ENCODE peak calls at places on chromosomes 12 and 14, in four cellular contexts. B is ascending aorta, E is AG04450, A is H9. P is an unnamed sample.

GRCh38 chr12:26832817-26833691 is at the start of gene ITPR2:
- DNase-seq in E (no peak), A (peak; percentile 97), B (peak; percentile 88), P (peak; percentile 43)

GRCh38 chr12:46459881-46460545 is 87.4 kb upstream of the SLC38A2 start:
- DNase-seq in B (no peak), E (no peak), A (no peak), P (no peak)

GRCh38 chr14:33505963-33506329 is 444.9 kb downstream of the EGLN3 start:
- DNase-seq in B (no peak), A (no peak), E (no peak), P (no peak)

GRCh38 chr12:85587158-85587557 is 249.1 kb downstream of the RASSF9 start:
- DNase-seq in B (no peak), A (no peak), E (no peak), P (no peak)

GRCh38 chr14:50085570-50086315 is 30.6 kb downstream of the VCPKMT start:
- DNase-seq in A (no peak), B (no peak), E (no peak), P (no peak)

GRCh38 chr12:15184484-15184883 is 36.7 kb downstream of the RERG start:
- DNase-seq in E (no peak), B (no peak), A (no peak), P (no peak)

GRCh38 chr12:108582981-108583770 is 14.7 kb downstream of the TMEM119 start:
- DNase-seq in B (no peak), A (no peak), E (no peak), P (no peak)

GRCh38 chr14:35374273-35374681 is 30.3 kb downstream of the NFKBIA start:
- DNase-seq in B (no peak), A (no peak), E (peak; percentile 88), P (peak; percentile 76)

GRCh38 chr14:97385727-97386126 is 588.5 kb downstream of the VRK1 start:
- DNase-seq in A (no peak), B (no peak), E (no peak), P (no peak)

GRCh38 chr14:101877766-101878165 is 86.6 kb upstream of the DYNC1H1 start:
- DNase-seq in E (no peak), A (no peak), B (no peak), P (no peak)
- H3K27ac ChIP-seq in E (no peak overlapping the region), A (no peak overlapping the region), B (no peak overlapping the region), P (no peak overlapping the region)

DNA sequence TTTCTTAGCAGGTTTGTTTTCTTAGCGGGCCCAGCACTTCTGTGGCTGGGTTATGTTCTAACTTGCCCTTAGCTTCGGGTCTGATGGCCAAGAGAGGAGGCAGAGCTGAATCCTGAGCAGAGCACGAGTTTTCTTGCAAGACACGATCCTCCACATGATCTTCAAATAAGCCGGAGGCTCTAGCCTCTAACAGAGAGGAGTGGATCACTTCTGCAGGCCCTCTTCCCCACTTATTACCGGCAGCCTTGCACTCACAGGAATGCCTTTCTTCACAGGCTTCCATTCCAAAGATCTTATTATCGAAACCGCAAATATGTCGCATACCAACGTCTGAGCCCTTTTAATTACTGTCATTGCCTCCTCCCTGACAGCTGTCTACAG is 79.5 kb downstream of the SINHCAF start:
- DNase-seq in A (no peak), E (no peak), B (no peak), P (peak; percentile 84)
- H3K27ac ChIP-seq in A (no peak overlapping the region), E (no peak overlapping the region), B (no peak overlapping the region), P (peak overlapping the region; percentile 62)

DNA sequence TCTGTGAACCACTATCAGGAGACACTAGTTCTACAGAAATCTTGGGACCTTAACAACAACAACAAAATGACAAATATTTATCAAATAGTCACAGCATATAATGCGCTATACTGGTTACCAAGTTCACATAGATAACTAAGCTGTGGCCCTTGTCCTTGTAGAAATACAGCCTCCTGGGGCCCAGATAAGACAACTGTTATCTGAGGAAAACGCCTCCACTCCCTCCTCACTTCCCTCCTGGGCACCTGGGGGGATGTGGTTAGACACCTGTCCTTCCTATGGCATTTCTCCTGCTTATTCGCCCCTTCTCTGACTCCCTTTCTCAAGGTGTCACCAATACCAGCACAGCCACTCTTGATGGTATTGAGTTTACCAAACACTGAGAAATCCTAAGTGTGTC is 419.4 kb downstream of the RAD51B start:
- DNase-seq in E (no peak), A (no peak), B (no peak), P (no peak)
- H3K27ac ChIP-seq in E (no peak overlapping the region), A (no peak overlapping the region), B (no peak overlapping the region), P (no peak overlapping the region)

DNA sequence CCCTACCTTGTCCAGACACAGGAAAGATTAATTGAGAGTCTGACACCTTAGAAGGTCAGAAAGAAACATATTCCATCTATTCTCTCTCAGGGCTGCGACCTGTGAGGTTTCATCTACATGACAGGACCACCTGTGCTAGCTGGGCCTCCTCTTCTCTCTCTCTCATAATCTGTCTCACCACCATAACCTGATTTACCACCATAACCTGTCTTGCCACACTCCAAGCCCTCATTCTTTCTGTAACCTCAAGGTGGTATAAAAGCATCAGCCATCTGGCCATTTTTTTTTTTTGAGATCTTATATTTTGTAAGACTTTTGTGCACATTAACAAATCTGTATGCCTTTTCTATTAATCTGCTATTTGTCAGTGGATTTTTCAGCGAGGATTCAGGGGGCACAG is 75.5 kb downstream of the ACADS start:
- DNase-seq in A (no peak), E (no peak), B (no peak), P (no peak)
- H3K27ac ChIP-seq in A (no peak overlapping the region), E (no peak overlapping the region), B (no peak overlapping the region), P (no peak overlapping the region)

GRCh38 chr12:92926549-92926948 is 2.5 kb downstream of the EEA1 start:
- DNase-seq in B (no peak), A (no peak), E (no peak), P (no peak)

GRCh38 chr12:92928431-92928961 is 599 bp downstream of the EEA1 start:
- DNase-seq in A (no peak), B (no peak), E (no peak), P (no peak)

GRCh38 chr12:92927055-92927435 is 2.0 kb downstream of the EEA1 start:
- DNase-seq in E (no peak), A (no peak), B (no peak), P (peak; percentile 65)

GRCh38 chr12:92928962-92929915 is at the start of gene EEA1:
- DNase-seq in A (peak; percentile 99), B (peak; percentile 82), E (peak; percentile 80), P (peak; percentile 88)

DNA sequence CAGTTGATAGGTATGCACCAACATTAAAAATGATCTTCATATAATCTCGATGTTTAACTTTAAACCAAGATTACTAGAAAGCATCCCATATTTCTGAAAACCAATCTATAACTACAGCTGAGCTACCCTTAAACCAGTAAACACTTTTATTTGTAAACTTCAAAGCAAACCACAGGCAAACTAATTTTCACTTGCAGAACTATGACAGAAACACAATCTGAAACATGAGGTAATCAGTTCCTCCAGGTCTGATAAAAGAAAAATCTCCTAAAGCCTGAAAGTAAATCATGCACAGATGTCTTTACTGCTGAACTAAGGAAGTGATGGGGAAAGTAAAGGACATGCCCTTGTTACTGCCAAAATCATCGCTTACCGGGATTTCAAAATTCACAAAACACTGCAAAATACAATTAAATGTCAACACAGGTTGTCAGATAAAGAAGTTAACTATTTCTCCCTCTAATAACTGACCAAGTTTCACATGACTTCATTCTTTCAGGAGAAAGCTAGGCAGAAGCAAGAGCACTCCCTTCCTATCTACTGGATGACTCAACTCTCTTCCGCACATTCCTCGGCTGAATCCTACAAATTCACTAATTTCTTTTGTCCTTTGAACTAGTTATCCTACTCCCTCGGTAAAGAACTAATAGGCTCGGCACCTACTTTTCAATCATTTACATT is 1.5 kb downstream of the EEA1 start:
- DNase-seq in A (no peak), B (no peak), E (no peak), P (no peak)
- H3K27ac ChIP-seq in A (no peak overlapping the region), B (peak overlapping the region; percentile 99), E (no peak overlapping the region), P (peak overlapping the region; percentile 89)

DNA sequence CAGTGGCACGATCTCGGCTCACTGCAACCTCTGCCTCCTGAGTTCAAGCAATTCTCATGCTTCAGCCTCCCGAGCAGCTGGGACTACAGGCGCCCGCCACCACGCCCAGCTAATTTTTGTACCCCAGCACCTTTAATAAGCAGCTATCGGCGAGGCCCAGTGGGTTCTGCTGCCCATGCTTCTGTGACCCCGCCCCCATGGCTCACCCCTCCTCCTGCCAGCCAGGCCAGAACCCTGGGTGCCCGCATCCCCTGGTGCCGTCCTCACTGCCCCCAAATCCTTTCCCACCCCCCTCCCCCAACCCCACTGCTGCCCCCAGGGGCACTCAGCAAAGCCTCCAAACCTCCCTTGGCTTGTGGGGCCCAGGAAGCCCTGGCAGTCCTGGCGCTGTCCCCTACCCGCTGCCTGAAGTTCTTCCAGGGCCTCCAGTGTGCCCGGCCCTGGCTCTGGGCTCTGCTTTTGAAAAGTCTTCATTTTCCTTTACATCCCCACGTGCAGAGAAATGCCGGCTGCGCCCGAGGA is 14.5 kb downstream of the BAG5 start:
- DNase-seq in A (no peak), E (no peak), B (no peak), P (no peak)
- H3K27ac ChIP-seq in A (no peak overlapping the region), E (no peak overlapping the region), B (no peak overlapping the region), P (no peak overlapping the region)

GRCh38 chr14:61476737-61477410 is 155.5 kb downstream of the PRKCH start:
- DNase-seq in E (peak; percentile 96), B (no peak), A (no peak), P (no peak)

GRCh38 chr14:61475316-61475715 is 153.9 kb downstream of the PRKCH start:
- DNase-seq in E (peak; percentile 43), A (no peak), B (no peak), P (no peak)

GRCh38 chr14:61474671-61475070 is 153.3 kb downstream of the PRKCH start:
- DNase-seq in B (no peak), A (no peak), E (no peak), P (no peak)

GRCh38 chr14:61477845-61478438 is 156.6 kb downstream of the PRKCH start:
- DNase-seq in A (no peak), B (peak; percentile 81), E (no peak), P (no peak)

GRCh38 chr14:61476105-61476736 is 154.8 kb downstream of the PRKCH start:
- DNase-seq in A (no peak), B (no peak), E (no peak), P (no peak)
- H3K27ac ChIP-seq in A (no peak overlapping the region), B (peak overlapping the region; percentile 86), E (peak overlapping the region; percentile 85), P (peak overlapping the region; percentile 56)